ENCODE peak calls at places on chromosomes 5 and 9, in seven cellular contexts. M is body of pancreas, Y is NCI-H146, U is mesothelial cell of epicardium, G is IMR-90, O is T-helper 1 cell, L is NCI-H1694 treated with DMSO at 0.1 percent for 48 hours. H is an unnamed sample.

GRCh38 chr5:124741711-124742496 is 4.5 kb downstream of the ZNF608 start:
- DNase-seq in L (peak; percentile 25), U (no peak), O (no peak), Y (peak; percentile 47), G (peak; percentile 83), M (peak; percentile 79), H (no peak)

GRCh38 chr5:32319392-32319791 is 6.7 kb upstream of the MTMR12 start:
- DNase-seq in U (no peak), O (no peak), G (no peak), L (peak; percentile 39), Y (no peak), M (no peak), H (no peak)

GRCh38 chr9:83956288-83957028 is 23.6 kb downstream of the HNRNPK start:
- DNase-seq in Y (peak; percentile 67), L (peak; percentile 16), M (peak; percentile 85), U (peak; percentile 48), O (peak; percentile 37), G (no peak), H (peak; percentile 80)

GRCh38 chr9:98640394-98640793 is 68.3 kb downstream of the GABBR2 start:
- DNase-seq in Y (no peak), O (no peak), G (no peak), M (no peak), U (no peak), L (no peak), H (no peak)

GRCh38 chr9:99368341-99369326 is 146.6 kb downstream of the SEC61B start:
- DNase-seq in G (peak; percentile 83), U (no peak), L (no peak), M (peak; percentile 24), Y (peak; percentile 46), O (no peak), H (peak; percentile 35)

GRCh38 chr9:26706223-26706622 is 186.4 kb downstream of the CAAP1 start:
- DNase-seq in U (no peak), G (no peak), O (no peak), Y (no peak), M (no peak), L (no peak), H (no peak)

GRCh38 chr5:3661755-3662296 is 66.2 kb downstream of the IRX1 start:
- DNase-seq in G (no peak), L (no peak), M (no peak), Y (no peak), U (no peak), O (no peak), H (no peak)

GRCh38 chr5:60958088-60958487 is 13.1 kb downstream of the NDUFAF2 start:
- DNase-seq in G (no peak), U (no peak), M (no peak), O (no peak), Y (no peak), L (no peak), H (no peak)

GRCh38 chr5:82664711-82665110 is 386.6 kb upstream of the RPS23 start:
- DNase-seq in L (no peak), M (no peak), G (no peak), Y (no peak), O (no peak), U (no peak), H (no peak)

GRCh38 chr5:176851380-176851779 is 41.0 kb downstream of the UNC5A start:
- DNase-seq in L (no peak), O (no peak), M (no peak), Y (no peak), U (no peak), G (no peak), H (no peak)

GRCh38 chr5:74342948-74343682 is 297.4 kb downstream of the ENC1 start:
- DNase-seq in M (no peak), L (no peak), G (peak; percentile 5), Y (no peak), O (no peak), U (no peak), H (no peak)

GRCh38 chr9:135329571-135330306 is 149.8 kb upstream of the PPP1R26 start:
- DNase-seq in U (peak; percentile 39), O (no peak), G (no peak), L (peak; percentile 26), M (no peak), Y (peak; percentile 41), H (no peak)

GRCh38 chr5:65742565-65743231 is 20.7 kb downstream of the NLN start:
- DNase-seq in Y (no peak), M (no peak), O (no peak), U (no peak), L (peak; percentile 47), G (peak; percentile 91), H (peak; percentile 64)

GRCh38 chr5:151251001-151251551 is 1.9 kb upstream of the GM2A start:
- DNase-seq in M (peak; percentile 40), O (no peak), L (no peak), G (no peak), U (no peak), Y (no peak), H (no peak)

GRCh38 chr5:74581988-74582365 is 58.6 kb downstream of the ENC1 start:
- DNase-seq in G (no peak), Y (no peak), L (no peak), M (no peak), U (no peak), O (no peak), H (no peak)

GRCh38 chr9:87684627-87685204 is 41.2 kb upstream of the CTSL start:
- DNase-seq in G (peak; percentile 24), Y (no peak), O (no peak), L (no peak), U (peak; percentile 81), M (peak; percentile 69), H (no peak)

GRCh38 chr5:159965031-159965837 is 43.7 kb upstream of the TTC1 start:
- DNase-seq in U (peak; percentile 66), L (peak; percentile 1), G (peak; percentile 57), M (peak; percentile 29), O (no peak), Y (no peak), H (peak; percentile 27)

GRCh38 chr5:72147601-72148000 is 40.3 kb downstream of the MAP1B start:
- DNase-seq in U (no peak), O (no peak), L (no peak), G (no peak), M (no peak), Y (no peak), H (no peak)

GRCh38 chr9:70902705-70903131 is 218.7 kb downstream of the TRPM3 start:
- DNase-seq in U (no peak), M (peak; percentile 8), L (no peak), Y (no peak), O (no peak), G (peak; percentile 96), H (no peak)

GRCh38 chr9:107907715-107908114 is 418.1 kb upstream of the KLF4 start:
- DNase-seq in M (no peak), L (no peak), G (no peak), O (no peak), U (no peak), Y (peak; percentile 12), H (no peak)

GRCh38 chr5:179311581-179311980 is 33.7 kb downstream of the ADAMTS2 start:
- DNase-seq in O (no peak), U (no peak), G (no peak), L (no peak), M (no peak), Y (no peak), H (no peak)

GRCh38 chr5:132458651-132459030 is 31.9 kb downstream of the IRF1 start:
- DNase-seq in O (no peak), Y (no peak), G (peak; percentile 75), U (no peak), M (no peak), L (no peak), H (peak; percentile 69)

GRCh38 chr5:127813633-127814171 is 110.5 kb downstream of the CCDC192 start:
- DNase-seq in U (no peak), M (no peak), Y (no peak), L (no peak), O (no peak), G (peak; percentile 91), H (no peak)

GRCh38 chr9:127974769-127975261 is 6.0 kb downstream of the EEIG1 start:
- DNase-seq in M (peak; percentile 50), L (no peak), G (no peak), U (no peak), Y (no peak), O (no peak), H (no peak)